ENCODE peak calls at places on chromosome 21, in four cellular contexts. P is HCT116; Z is activated effector memory CD4-positive, alpha-beta T cell treated with anti-CD3 and anti-CD28 coated beads, Interleukin-2, amount 50 U/mL, for 16 hours; K is IMR-90. A is an unnamed sample.

GRCh38 chr21:29078884-29079765 is 5.7 kb upstream of the CCT8 start:
- DNase-seq in P (no peak), Z (peak), K (no peak), A (peak)

GRCh38 chr21:45499201-45499750 is 43.0 kb downstream of the SLC19A1 start:
- DNase-seq in P (no peak), Z (no peak), K (no peak), A (no peak)

GRCh38 chr21:30354308-30355005 is 6.1 kb upstream of the KRTAP23-1 start:
- DNase-seq in P (no peak), Z (no peak), K (no peak), A (no peak)

GRCh38 chr21:39504230-39504629 is 52.5 kb downstream of the SH3BGR start:
- DNase-seq in P (no peak), Z (no peak), K (no peak), A (no peak)

GRCh38 chr21:41888749-41889376 is 9.7 kb upstream of the PRDM15 start:
- DNase-seq in P (no peak), Z (no peak), K (no peak), A (peak)

GRCh38 chr21:37793660-37794059 is 122.6 kb downstream of the KCNJ6 start:
- DNase-seq in P (no peak), Z (no peak), K (peak), A (peak)

GRCh38 chr21:20997308-20997632 is 939 bp upstream of the NCAM2 start:
- DNase-seq in P (no peak), Z (no peak), K (no peak), A (no peak)

GRCh38 chr21:32949701-32950100 is 76.0 kb upstream of the OLIG2 start:
- DNase-seq in P (no peak), Z (no peak), K (no peak), A (no peak)

GRCh38 chr21:19340303-19340702 is 936.7 kb upstream of the TMPRSS15 start:
- DNase-seq in P (no peak), Z (no peak), K (no peak), A (no peak)

GRCh38 chr21:27704567-27705166 is 737.8 kb upstream of the ADAMTS5 start:
- DNase-seq in P (no peak), Z (no peak), K (no peak), A (no peak)

GRCh38 chr21:34989337-34990151 is 59.6 kb downstream of the RUNX1 start:
- DNase-seq in P (no peak), Z (peak), K (no peak), A (no peak)

GRCh38 chr21:44988607-44989537 is 49.0 kb downstream of the SLX9 start:
- DNase-seq in P (no peak), Z (no peak), K (no peak), A (no peak)

GRCh38 chr21:45507523-45507875 is 34.7 kb downstream of the SLC19A1 start:
- DNase-seq in P (no peak), Z (no peak), K (no peak), A (no peak)

GRCh38 chr21:28464988-28465387 is 527.7 kb downstream of the LTN1 start:
- DNase-seq in P (no peak), Z (no peak), K (no peak), A (no peak)

GRCh38 chr21:45403825-45404725 is 890 bp upstream of the COL18A1 start:
- DNase-seq in P (no peak), Z (no peak), K (peak), A (peak)

GRCh38 chr21:36773111-36773510 is 74.2 kb downstream of the SIM2 start:
- DNase-seq in P (no peak), Z (no peak), K (peak), A (peak)

GRCh38 chr21:46112731-46113215 is 14.9 kb downstream of the COL6A2 start:
- DNase-seq in P (no peak), Z (no peak), K (no peak), A (no peak)

GRCh38 chr21:43779660-43780059 is 3.6 kb upstream of the CSTB start:
- DNase-seq in P (no peak), Z (no peak), K (no peak), A (no peak)

GRCh38 chr21:34157456-34158025 is 84.2 kb downstream of the MRPS6 start:
- DNase-seq in P (no peak), Z (no peak), K (no peak), A (no peak)

GRCh38 chr21:27586326-27586725 is 619.4 kb upstream of the ADAMTS5 start:
- DNase-seq in P (no peak), Z (no peak), K (no peak), A (no peak)

GRCh38 chr21:35206141-35207125 is 157.3 kb upstream of the RUNX1 start:
- DNase-seq in P (no peak), Z (no peak), K (peak), A (no peak)

GRCh38 chr21:25898671-25899070 is 163.9 kb downstream of the GABPA start:
- DNase-seq in P (no peak), Z (no peak), K (no peak), A (peak)

GRCh38 chr21:42731264-42732032 is 78.0 kb downstream of the PDE9A start:
- DNase-seq in P (peak), Z (peak), K (no peak), A (peak)

GRCh38 chr21:40049031-40049958 is 182.1 kb downstream of the PCP4 start:
- DNase-seq in P (no peak), Z (no peak), K (peak), A (no peak)

GRCh38 chr21:15298306-15298705 is 233.5 kb upstream of the NRIP1 start:
- DNase-seq in P (no peak), Z (no peak), K (no peak), A (peak)

GRCh38 chr21:16842716-16843115 is 670.1 kb upstream of the CXADR start:
- DNase-seq in P (no peak), Z (no peak), K (peak), A (no peak)

GRCh38 chr21:27275294-27275927 is 308.5 kb upstream of the ADAMTS5 start:
- DNase-seq in P (no peak), Z (no peak), K (peak), A (no peak)

GRCh38 chr21:46065993-46066842 is 31.7 kb upstream of the COL6A2 start:
- DNase-seq in P (no peak), Z (no peak), K (peak), A (no peak)

GRCh38 chr21:43842742-43843141 is 22.3 kb upstream of the AGPAT3 start:
- DNase-seq in P (no peak), Z (no peak), K (no peak), A (no peak)

GRCh38 chr21:43817157-43818086 is 28.0 kb downstream of the RRP1 start:
- DNase-seq in P (no peak), Z (no peak), K (no peak), A (no peak)

GRCh38 chr21:44513389-44514217 is 26.4 kb downstream of the KRTAP10-1 start:
- DNase-seq in P (no peak), Z (no peak), K (no peak), A (no peak)

GRCh38 chr21:44365967-44366585 is 12.7 kb downstream of the TRPM2 start:
- DNase-seq in P (no peak), Z (no peak), K (no peak), A (no peak)

GRCh38 chr21:42424848-42425602 is 21.3 kb downstream of the UBASH3A start:
- DNase-seq in P (no peak), Z (peak), K (no peak), A (peak)

GRCh38 chr21:42234464-42235241 is 15.7 kb downstream of the ABCG1 start:
- DNase-seq in P (no peak), Z (peak), K (peak), A (peak)

GRCh38 chr21:41815652-41816582 is 49.1 kb upstream of the RIPK4 start:
- DNase-seq in P (no peak), Z (no peak), K (no peak), A (no peak)